ENCODE peak calls at places on chromosomes 16 and 17, in nine cellular contexts. W is left ventricle myocardium inferior; E is posterior cingulate gyrus; C is mammary epithelial cell; B is left cardiac atrium; R is Ammon's horn; Q is stimulated activated CD4-positive, alpha-beta T cell treated with anti-CD3 and anti-CD28 coated beads, Interleukin-15, amount 100 ng/mL, for 1 hour; D is substantia nigra; J is fibroblast of pulmonary artery. U is an unnamed sample.

GRCh38 chr16:50688867-50689266 is 4.5 kb upstream of the NOD2 start:
- DNase-seq in W (no peak), E (no peak), C (peak; percentile 50), B (no peak), R (no peak), Q (no peak), D (no peak), J (no peak), U (no peak)

GRCh38 chr16:58022601-58023371 is 2.8 kb upstream of the MMP15 start:
- DNase-seq in W (peak; percentile 81), E (peak; percentile 93), C (peak; percentile 30), B (peak; percentile 87), R (peak; percentile 79), Q (no peak), D (no peak), J (peak; percentile 68), U (peak; percentile 75)

GRCh38 chr17:17408236-17408794 is 68.5 kb upstream of the MED9 start:
- DNase-seq in W (no peak), E (no peak), C (peak; percentile 72), B (no peak), R (no peak), Q (no peak), D (no peak), J (peak; percentile 90), U (peak; percentile 23)

GRCh38 chr17:39626671-39627169 is at the start of gene PPP1R1B:
- DNase-seq in W (no peak), E (peak; percentile 85), C (no peak), B (no peak), R (peak; percentile 55), Q (no peak), D (no peak), J (no peak), U (peak; percentile 24)

GRCh38 chr17:10807704-10808128 is 3.8 kb upstream of the TMEM238L start:
- DNase-seq in W (no peak), E (no peak), C (no peak), B (no peak), R (no peak), Q (no peak), D (no peak), J (no peak), U (no peak)

GRCh38 chr17:74332017-74332650 is 6.1 kb downstream of the KIF19 start:
- DNase-seq in W (no peak), E (no peak), C (no peak), B (no peak), R (no peak), Q (no peak), D (no peak), J (no peak), U (no peak)

GRCh38 chr16:66274335-66275110 is 92.0 kb upstream of the CDH5 start:
- DNase-seq in W (no peak), E (no peak), C (peak; percentile 21), B (no peak), R (no peak), Q (no peak), D (no peak), J (peak; percentile 71), U (peak; percentile 30)

GRCh38 chr17:46020023-46020735 is 21.1 kb downstream of the STH start:
- DNase-seq in W (no peak), E (no peak), C (no peak), B (no peak), R (no peak), Q (peak; percentile 14), D (no peak), J (no peak), U (no peak)

GRCh38 chr17:1147664-1148063 is 32.1 kb downstream of the ABR start:
- DNase-seq in W (no peak), E (peak; percentile 90), C (peak; percentile 74), B (no peak), R (peak; percentile 62), Q (no peak), D (no peak), J (peak; percentile 53), U (peak; percentile 67)

GRCh38 chr17:10114931-10115535 is 83.4 kb downstream of the GAS7 start:
- DNase-seq in W (peak; percentile 94), E (peak; percentile 94), C (peak; percentile 8), B (peak; percentile 94), R (peak; percentile 91), Q (peak; percentile 5), D (peak; percentile 80), J (peak; percentile 97), U (peak; percentile 95)

GRCh38 chr17:8005951-8006730 is 3.7 kb downstream of the GUCY2D start:
- DNase-seq in W (no peak), E (no peak), C (no peak), B (no peak), R (no peak), Q (no peak), D (no peak), J (no peak), U (no peak)

GRCh38 chr16:84785843-84786538 is 33.8 kb upstream of the CRISPLD2 start:
- DNase-seq in W (peak; percentile 44), E (no peak), C (no peak), B (peak; percentile 37), R (no peak), Q (no peak), D (no peak), J (peak; percentile 93), U (peak; percentile 67)

GRCh38 chr17:79949646-79950292 is 85.9 kb downstream of the TBC1D16 start:
- DNase-seq in W (peak; percentile 6), E (peak; percentile 72), C (no peak), B (peak; percentile 5), R (no peak), Q (no peak), D (no peak), J (no peak), U (no peak)

GRCh38 chr17:77709594-77709993 is 248.9 kb upstream of the TNRC6C start:
- DNase-seq in W (no peak), E (no peak), C (no peak), B (no peak), R (no peak), Q (no peak), D (no peak), J (no peak), U (no peak)

GRCh38 chr17:77371888-77372443 is 231.2 kb downstream of the SEC14L1 start:
- DNase-seq in W (peak; percentile 15), E (peak; percentile 29), C (no peak), B (peak; percentile 22), R (no peak), Q (no peak), D (no peak), J (no peak), U (no peak)

GRCh38 chr17:19705771-19706770 is 10.3 kb downstream of the SLC47A2 start:
- DNase-seq in W (no peak), E (no peak), C (no peak), B (no peak), R (no peak), Q (no peak), D (no peak), J (no peak), U (no peak)

GRCh38 chr16:4471869-4472268 is 2.6 kb downstream of the NMRAL1 start:
- DNase-seq in W (no peak), E (no peak), C (no peak), B (no peak), R (no peak), Q (no peak), D (no peak), J (no peak), U (no peak)

GRCh38 chr17:43774304-43775250 is 4.2 kb downstream of the DUSP3 start:
- DNase-seq in W (no peak), E (no peak), C (no peak), B (no peak), R (no peak), Q (no peak), D (no peak), J (no peak), U (no peak)

GRCh38 chr16:56911771-56912541 is 20.0 kb upstream of the HERPUD1 start:
- DNase-seq in W (peak; percentile 23), E (no peak), C (no peak), B (peak; percentile 42), R (peak; percentile 77), Q (no peak), D (no peak), J (peak; percentile 84), U (no peak)

U was measured in astrocyte of the spinal cord.